ENCODE peak calls at places on chromosome 4, in four cellular contexts. V, D, T and U are unnamed samples.
A peak's percentile ranks its signal among the peaks of the same experiment; 100 is the strongest.

GRCh38 chr4:189845145-189845846 is 95.4 kb upstream of the FRG1 start:
- DNase-seq in V (no peak), T (no peak), D (no peak), U (no peak)

GRCh38 chr4:174387721-174388120 is 104.0 kb downstream of the CEP44 start:
- DNase-seq in V (no peak), T (no peak), D (no peak), U (no peak)

GRCh38 chr4:127870688-127871087 is 10.0 kb upstream of the PLK4 start:
- DNase-seq in D (no peak), T (no peak), V (no peak), U (no peak)

GRCh38 chr4:141021397-141022194 is 111.7 kb downstream of the RNF150 start:
- DNase-seq in V (no peak), T (no peak), D (no peak), U (no peak)

GRCh38 chr4:128974203-128974602 is 119.1 kb downstream of the SCLT1 start:
- DNase-seq in D (no peak), T (no peak), V (no peak), U (no peak)

GRCh38 chr4:181832305-181832704 is 410.9 kb upstream of the TENM3 start:
- DNase-seq in T (no peak), V (peak; percentile 40), D (no peak), U (no peak)

GRCh38 chr4:106238819-106239420 is 77.1 kb downstream of the TBCK start:
- DNase-seq in V (peak; percentile 60), T (peak; percentile 10), D (no peak), U (peak; percentile 2)

GRCh38 chr4:8427761-8428287 is 12.7 kb downstream of the ACOX3 start:
- DNase-seq in V (peak; percentile 52), T (no peak), D (no peak), U (no peak)

GRCh38 chr4:835148-836002 is 9.4 kb upstream of the CPLX1 start:
- DNase-seq in V (no peak), T (no peak), D (no peak), U (no peak)

GRCh38 chr4:151990201-151990600 is 229.4 kb upstream of the GATB start:
- DNase-seq in D (no peak), V (no peak), T (no peak), U (no peak)

GRCh38 chr4:40576651-40577480 is 52.8 kb downstream of the RBM47 start:
- DNase-seq in V (no peak), T (no peak), D (no peak), U (no peak)

GRCh38 chr4:86357608-86358007 is 2.2 kb downstream of the MAPK10 start:
- DNase-seq in D (no peak), T (no peak), V (no peak), U (no peak)

GRCh38 chr4:164959896-164960295 is 17.6 kb downstream of the TRIM61 start:
- DNase-seq in D (no peak), V (no peak), T (no peak), U (no peak)

GRCh38 chr4:147683172-147683571 is 791 bp downstream of the PRMT9 start:
- DNase-seq in T (peak; percentile 10), D (no peak), V (peak; percentile 41), U (peak; percentile 15)

GRCh38 chr4:126899382-126899801 is 733.4 kb upstream of the INTU start:
- DNase-seq in T (no peak), V (no peak), D (no peak), U (no peak)

GRCh38 chr4:182555997-182556418 is 312.8 kb downstream of the TENM3 start:
- DNase-seq in D (no peak), T (no peak), V (peak; percentile 27), U (no peak)

GRCh38 chr4:46329118-46329976 is 60.6 kb downstream of the GABRA2 start:
- DNase-seq in T (no peak), D (no peak), V (peak; percentile 66), U (no peak)